ENCODE peak calls at places on chromosomes 11 and 22, in eight cellular contexts. One of them, this sample, is unnamed. For H3K4me1, the result is how much of the 10 kb centered on the place peaks cover.

GRCh38 chr11:74689666-74690065 is 41.6 kb downstream of the CHRDL2 start:
- DNase-seq in fibroblast of lung: peak
- DNase-seq in PC-9: no peak
- DNase-seq in GM23248: peak
- DNase-seq in H9: no peak
- DNase-seq in CD8-positive, alpha-beta memory T cell: no peak
- DNase-seq in K562: no peak
- DNase-seq in right atrium auricular region: no peak
- DNase-seq in this sample: no peak

GRCh38 chr11:11980200-11980599 is 28.2 kb downstream of the DKK3 start:
- DNase-seq in fibroblast of lung: no peak
- DNase-seq in H9: no peak
- DNase-seq in GM23248: no peak
- DNase-seq in CD8-positive, alpha-beta memory T cell: no peak
- DNase-seq in PC-9: no peak
- DNase-seq in right atrium auricular region: peak
- DNase-seq in K562: no peak
- DNase-seq in this sample: no peak

GRCh38 chr22:30310881-30311771 is 15.6 kb downstream of the TBC1D10A start:
- DNase-seq in GM23248: peak
- DNase-seq in H9: no peak
- DNase-seq in CD8-positive, alpha-beta memory T cell: no peak
- DNase-seq in fibroblast of lung: peak
- DNase-seq in right atrium auricular region: peak
- DNase-seq in K562: no peak
- DNase-seq in PC-9: peak
- DNase-seq in this sample: peak

GRCh38 chr22:30833328-30833727 is 135.2 kb downstream of the MORC2 start:
- DNase-seq in right atrium auricular region: no peak
- DNase-seq in K562: no peak
- DNase-seq in GM23248: no peak
- DNase-seq in fibroblast of lung: no peak
- DNase-seq in CD8-positive, alpha-beta memory T cell: no peak
- DNase-seq in PC-9: peak
- DNase-seq in H9: no peak
- DNase-seq in this sample: no peak

GRCh38 chr11:24896118-24896835 is 399.4 kb downstream of the LUZP2 start:
- DNase-seq in fibroblast of lung: no peak
- DNase-seq in right atrium auricular region: no peak
- DNase-seq in H9: no peak
- DNase-seq in PC-9: no peak
- DNase-seq in K562: no peak
- DNase-seq in GM23248: no peak
- DNase-seq in CD8-positive, alpha-beta memory T cell: no peak
- DNase-seq in this sample: no peak

GRCh38 chr22:46113910-46114517 is 36.3 kb upstream of the PPARA start:
- DNase-seq in K562: no peak
- DNase-seq in CD8-positive, alpha-beta memory T cell: no peak
- DNase-seq in fibroblast of lung: no peak
- DNase-seq in right atrium auricular region: no peak
- DNase-seq in H9: no peak
- DNase-seq in GM23248: peak
- DNase-seq in PC-9: no peak
- DNase-seq in this sample: no peak

GRCh38 chr11:124961972-124962609 is 8.1 kb downstream of the CCDC15 start:
- DNase-seq in fibroblast of lung: peak
- DNase-seq in right atrium auricular region: no peak
- DNase-seq in CD8-positive, alpha-beta memory T cell: peak
- DNase-seq in K562: peak
- DNase-seq in H9: no peak
- DNase-seq in PC-9: peak
- DNase-seq in GM23248: peak
- DNase-seq in this sample: no peak

GRCh38 chr22:40727607-40728325 is 48.5 kb downstream of the MCHR1 start:
- DNase-seq in CD8-positive, alpha-beta memory T cell: no peak
- DNase-seq in K562: no peak
- DNase-seq in fibroblast of lung: no peak
- DNase-seq in right atrium auricular region: no peak
- DNase-seq in H9: no peak
- DNase-seq in PC-9: no peak
- DNase-seq in GM23248: no peak
- DNase-seq in this sample: no peak

GRCh38 chr22:36329217-36330078 is 58.3 kb downstream of the MYH9 start:
- DNase-seq in PC-9: peak
- DNase-seq in CD8-positive, alpha-beta memory T cell: peak
- DNase-seq in GM23248: peak
- DNase-seq in H9: peak
- DNase-seq in right atrium auricular region: peak
- DNase-seq in fibroblast of lung: peak
- DNase-seq in K562: peak
- DNase-seq in this sample: no peak

GRCh38 chr22:29344137-29344536 is 28.6 kb upstream of the RASL10A start:
- DNase-seq in K562: no peak
- DNase-seq in fibroblast of lung: peak
- DNase-seq in H9: no peak
- DNase-seq in right atrium auricular region: no peak
- DNase-seq in GM23248: peak
- DNase-seq in CD8-positive, alpha-beta memory T cell: no peak
- DNase-seq in PC-9: peak
- DNase-seq in this sample: peak

DNA sequence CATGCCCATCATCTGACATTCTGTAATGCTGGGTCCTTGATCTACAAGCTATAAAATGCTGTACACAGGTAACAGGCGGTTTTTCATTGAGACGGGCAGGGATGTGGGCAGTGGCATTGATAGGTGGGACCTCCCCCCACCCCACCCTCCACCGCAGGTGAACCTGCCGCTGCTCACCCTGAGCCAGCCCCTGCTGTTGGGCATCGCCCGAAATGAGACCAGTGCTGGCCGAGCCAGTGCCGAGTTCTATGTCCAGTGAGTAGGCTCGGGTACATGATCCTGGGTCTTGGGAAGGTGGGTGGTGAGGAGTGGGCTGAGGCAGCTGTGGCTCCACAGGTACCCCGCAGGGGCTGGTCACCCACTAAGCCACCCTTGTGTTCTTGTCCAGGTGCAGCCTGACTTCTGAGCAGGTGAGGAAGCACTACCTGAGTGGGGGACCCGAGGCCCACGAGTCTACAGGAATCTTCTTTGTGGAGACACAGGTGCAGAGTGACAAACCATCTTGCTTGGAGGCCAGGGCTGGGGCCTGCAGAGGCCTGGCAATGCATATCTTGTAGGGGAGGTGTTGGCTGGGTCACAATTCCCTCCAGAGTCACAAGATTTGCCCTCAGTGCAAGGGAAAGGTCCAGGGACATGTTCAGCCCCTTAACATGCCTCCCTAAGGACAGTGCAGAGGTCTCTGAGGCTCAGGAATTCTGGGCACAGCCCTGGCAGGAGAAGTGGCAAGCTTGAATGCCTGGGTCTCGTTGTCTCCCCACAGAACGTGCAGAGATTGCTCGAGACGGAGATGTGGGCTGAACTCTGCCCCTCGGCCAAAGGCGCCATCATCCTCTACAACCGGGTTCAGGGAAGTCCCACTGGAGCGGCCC is 1.0 kb upstream of the DNAJC4 start:
- DNase-seq in CD8-positive, alpha-beta memory T cell: no peak
- DNase-seq in right atrium auricular region: no peak
- DNase-seq in H9: no peak
- DNase-seq in PC-9: no peak
- DNase-seq in K562: no peak
- DNase-seq in GM23248: no peak
- DNase-seq in fibroblast of lung: no peak
- DNase-seq in this sample: peak
- H3K4me1 ChIP-seq in CD8-positive, alpha-beta memory T cell: half or more
- H3K4me1 ChIP-seq in right atrium auricular region: half or more
- H3K4me1 ChIP-seq in H9: under half
- H3K4me1 ChIP-seq in PC-9: under half
- H3K4me1 ChIP-seq in K562: half or more
- H3K4me1 ChIP-seq in GM23248: under half
- H3K4me1 ChIP-seq in fibroblast of lung: under half
- H3K4me1 ChIP-seq in this sample: half or more

DNA sequence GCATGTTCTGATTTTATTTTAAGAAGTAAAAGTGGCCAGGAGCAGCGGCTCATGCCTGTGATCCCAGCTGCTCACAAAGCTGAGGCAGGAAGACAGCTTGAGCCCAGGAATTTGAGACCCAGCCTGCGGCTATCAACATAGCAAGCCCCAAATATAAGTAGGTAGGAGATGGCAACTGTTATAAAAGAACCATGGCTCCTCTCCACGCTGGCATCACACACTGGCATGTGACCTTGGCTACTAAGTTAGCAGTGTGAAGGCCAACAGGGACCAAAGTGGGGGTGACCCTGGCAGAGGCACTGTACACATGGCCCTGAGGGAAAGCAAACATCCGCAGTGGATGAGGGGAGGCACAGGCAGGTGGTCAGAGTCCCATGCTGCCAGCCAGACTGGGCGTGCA is 33.0 kb downstream of the TPST2 start:
- DNase-seq in GM23248: no peak
- DNase-seq in CD8-positive, alpha-beta memory T cell: no peak
- DNase-seq in fibroblast of lung: no peak
- DNase-seq in K562: no peak
- DNase-seq in PC-9: no peak
- DNase-seq in right atrium auricular region: no peak
- DNase-seq in H9: no peak
- DNase-seq in this sample: no peak
- H3K4me1 ChIP-seq in GM23248: under half
- H3K4me1 ChIP-seq in CD8-positive, alpha-beta memory T cell: under half
- H3K4me1 ChIP-seq in fibroblast of lung: under half
- H3K4me1 ChIP-seq in K562: under half
- H3K4me1 ChIP-seq in PC-9: under half
- H3K4me1 ChIP-seq in right atrium auricular region: under half
- H3K4me1 ChIP-seq in H9: under half
- H3K4me1 ChIP-seq in this sample: under half

GRCh38 chr11:119892311-119892808 is 163.4 kb upstream of the NECTIN1 start:
- DNase-seq in fibroblast of lung: no peak
- DNase-seq in GM23248: no peak
- DNase-seq in H9: no peak
- DNase-seq in K562: no peak
- DNase-seq in CD8-positive, alpha-beta memory T cell: no peak
- DNase-seq in right atrium auricular region: no peak
- DNase-seq in PC-9: no peak
- DNase-seq in this sample: no peak

GRCh38 chr11:119889728-119890280 is 160.8 kb upstream of the NECTIN1 start:
- DNase-seq in K562: no peak
- DNase-seq in fibroblast of lung: no peak
- DNase-seq in right atrium auricular region: no peak
- DNase-seq in CD8-positive, alpha-beta memory T cell: no peak
- DNase-seq in GM23248: no peak
- DNase-seq in PC-9: no peak
- DNase-seq in H9: no peak
- DNase-seq in this sample: peak

GRCh38 chr11:119890466-119890865 is 161.5 kb upstream of the NECTIN1 start:
- DNase-seq in GM23248: no peak
- DNase-seq in CD8-positive, alpha-beta memory T cell: no peak
- DNase-seq in H9: no peak
- DNase-seq in fibroblast of lung: no peak
- DNase-seq in right atrium auricular region: no peak
- DNase-seq in PC-9: no peak
- DNase-seq in K562: no peak
- DNase-seq in this sample: peak

GRCh38 chr11:119889111-119889510 is 160.1 kb upstream of the NECTIN1 start:
- DNase-seq in fibroblast of lung: no peak
- DNase-seq in GM23248: no peak
- DNase-seq in PC-9: no peak
- DNase-seq in K562: no peak
- DNase-seq in right atrium auricular region: no peak
- DNase-seq in CD8-positive, alpha-beta memory T cell: no peak
- DNase-seq in H9: no peak
- DNase-seq in this sample: peak

GRCh38 chr11:119891392-119891791 is 162.4 kb upstream of the NECTIN1 start:
- DNase-seq in K562: no peak
- DNase-seq in GM23248: no peak
- DNase-seq in right atrium auricular region: peak
- DNase-seq in H9: no peak
- DNase-seq in fibroblast of lung: no peak
- DNase-seq in PC-9: no peak
- DNase-seq in CD8-positive, alpha-beta memory T cell: no peak
- DNase-seq in this sample: no peak
- H3K4me1 ChIP-seq in K562: under half
- H3K4me1 ChIP-seq in GM23248: under half
- H3K4me1 ChIP-seq in right atrium auricular region: under half
- H3K4me1 ChIP-seq in H9: under half
- H3K4me1 ChIP-seq in fibroblast of lung: under half
- H3K4me1 ChIP-seq in PC-9: under half
- H3K4me1 ChIP-seq in CD8-positive, alpha-beta memory T cell: under half
- H3K4me1 ChIP-seq in this sample: under half

GRCh38 chr22:17893900-17894299 is 119.6 kb upstream of the BID start:
- DNase-seq in CD8-positive, alpha-beta memory T cell: no peak
- DNase-seq in H9: no peak
- DNase-seq in right atrium auricular region: no peak
- DNase-seq in fibroblast of lung: no peak
- DNase-seq in GM23248: no peak
- DNase-seq in PC-9: no peak
- DNase-seq in K562: no peak
- DNase-seq in this sample: no peak

GRCh38 chr22:17890892-17891291 is 116.6 kb upstream of the BID start:
- DNase-seq in GM23248: no peak
- DNase-seq in CD8-positive, alpha-beta memory T cell: no peak
- DNase-seq in H9: no peak
- DNase-seq in right atrium auricular region: no peak
- DNase-seq in K562: no peak
- DNase-seq in PC-9: no peak
- DNase-seq in fibroblast of lung: no peak
- DNase-seq in this sample: no peak

GRCh38 chr22:17890245-17890671 is 116.0 kb upstream of the BID start:
- DNase-seq in K562: no peak
- DNase-seq in fibroblast of lung: no peak
- DNase-seq in H9: no peak
- DNase-seq in PC-9: no peak
- DNase-seq in CD8-positive, alpha-beta memory T cell: no peak
- DNase-seq in GM23248: peak
- DNase-seq in right atrium auricular region: no peak
- DNase-seq in this sample: no peak

GRCh38 chr22:17888855-17889254 is 114.6 kb upstream of the BID start:
- DNase-seq in GM23248: no peak
- DNase-seq in right atrium auricular region: no peak
- DNase-seq in CD8-positive, alpha-beta memory T cell: no peak
- DNase-seq in K562: peak
- DNase-seq in H9: peak
- DNase-seq in fibroblast of lung: peak
- DNase-seq in PC-9: no peak
- DNase-seq in this sample: no peak

DNA sequence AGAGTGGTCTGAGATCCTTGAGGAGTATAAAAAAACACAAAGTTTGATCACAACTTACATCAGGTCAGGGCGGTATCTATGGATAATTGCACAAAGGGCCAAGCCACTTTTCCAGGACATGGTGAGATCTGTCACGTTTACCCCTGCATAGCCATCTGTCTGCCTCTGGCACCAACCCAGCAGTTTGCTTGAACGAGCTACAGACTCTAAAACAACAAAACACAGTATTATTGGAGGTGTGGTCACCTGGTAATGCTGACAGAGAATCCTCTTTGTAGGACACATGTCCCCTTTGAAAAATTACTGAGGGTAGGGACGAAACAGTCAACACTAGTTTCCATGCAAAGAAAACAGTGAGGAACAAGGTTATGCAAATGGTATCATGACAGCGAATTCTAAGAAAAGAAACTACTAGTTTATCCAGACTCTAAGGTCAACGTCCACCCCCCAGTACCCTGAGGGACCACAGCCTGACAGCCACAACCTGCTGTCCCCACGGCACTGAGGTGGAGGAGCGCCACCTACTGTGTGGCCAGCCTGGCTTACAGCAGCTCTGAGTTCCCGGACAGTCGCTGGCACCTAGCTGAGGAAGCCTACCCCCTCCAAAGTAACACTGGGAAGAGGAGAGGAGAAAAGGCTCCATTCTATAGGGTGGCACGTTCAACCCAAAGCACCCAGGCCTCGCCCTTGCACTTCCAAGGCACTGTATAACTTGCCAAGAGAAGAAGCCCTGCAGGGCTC is 117.3 kb upstream of the BID start:
- DNase-seq in H9: peak
- DNase-seq in right atrium auricular region: no peak
- DNase-seq in GM23248: no peak
- DNase-seq in PC-9: no peak
- DNase-seq in fibroblast of lung: no peak
- DNase-seq in CD8-positive, alpha-beta memory T cell: no peak
- DNase-seq in K562: peak
- DNase-seq in this sample: no peak
- H3K4me1 ChIP-seq in H9: under half
- H3K4me1 ChIP-seq in right atrium auricular region: under half
- H3K4me1 ChIP-seq in GM23248: under half
- H3K4me1 ChIP-seq in PC-9: under half
- H3K4me1 ChIP-seq in fibroblast of lung: under half
- H3K4me1 ChIP-seq in CD8-positive, alpha-beta memory T cell: under half
- H3K4me1 ChIP-seq in K562: under half
- H3K4me1 ChIP-seq in this sample: under half